ENCODE peak calls at places on chromosomes 2 and 18, in ten cellular contexts. One of them, this sample, is unnamed.

GRCh38 chr2:182912518-182912915 is 46.1 kb upstream of the FRZB start:
- DNase-seq in A549: no peak
- DNase-seq in prostate gland: no peak
- DNase-seq in neural progenitor cell: no peak
- DNase-seq in fibroblast of mammary gland: no peak
- DNase-seq in lower lobe of right lung: no peak
- DNase-seq in fibroblast of the aortic adventitia: no peak
- DNase-seq in astrocyte of the spinal cord: no peak
- DNase-seq in NB4: no peak
- DNase-seq in GM06990: no peak
- DNase-seq in this sample: no peak

GRCh38 chr18:79542213-79542612 is 137.4 kb upstream of the CTDP1 start:
- DNase-seq in fibroblast of mammary gland: no peak
- DNase-seq in lower lobe of right lung: no peak
- DNase-seq in A549: no peak
- DNase-seq in fibroblast of the aortic adventitia: no peak
- DNase-seq in NB4: no peak
- DNase-seq in prostate gland: no peak
- DNase-seq in astrocyte of the spinal cord: no peak
- DNase-seq in GM06990: no peak
- DNase-seq in neural progenitor cell: no peak
- DNase-seq in this sample: no peak

GRCh38 chr2:228938629-228939028 is 332.5 kb downstream of the PID1 start:
- DNase-seq in lower lobe of right lung: no peak
- DNase-seq in neural progenitor cell: no peak
- DNase-seq in astrocyte of the spinal cord: peak
- DNase-seq in fibroblast of mammary gland: peak
- DNase-seq in GM06990: no peak
- DNase-seq in A549: no peak
- DNase-seq in prostate gland: no peak
- DNase-seq in fibroblast of the aortic adventitia: peak
- DNase-seq in NB4: peak
- DNase-seq in this sample: peak

GRCh38 chr2:94966689-94967088 is 58.8 kb upstream of the MAL start:
- DNase-seq in astrocyte of the spinal cord: no peak
- DNase-seq in fibroblast of mammary gland: no peak
- DNase-seq in A549: no peak
- DNase-seq in neural progenitor cell: no peak
- DNase-seq in NB4: no peak
- DNase-seq in lower lobe of right lung: no peak
- DNase-seq in fibroblast of the aortic adventitia: no peak
- DNase-seq in prostate gland: no peak
- DNase-seq in GM06990: no peak
- DNase-seq in this sample: no peak

GRCh38 chr18:41906528-41907256 is 48.3 kb upstream of the PIK3C3 start:
- DNase-seq in neural progenitor cell: peak
- DNase-seq in NB4: peak
- DNase-seq in prostate gland: no peak
- DNase-seq in astrocyte of the spinal cord: peak
- DNase-seq in GM06990: peak
- DNase-seq in A549: peak
- DNase-seq in fibroblast of the aortic adventitia: peak
- DNase-seq in lower lobe of right lung: no peak
- DNase-seq in fibroblast of mammary gland: peak
- DNase-seq in this sample: peak

GRCh38 chr2:148410899-148411298 is 233.7 kb upstream of the EPC2 start:
- DNase-seq in neural progenitor cell: no peak
- DNase-seq in lower lobe of right lung: no peak
- DNase-seq in NB4: no peak
- DNase-seq in astrocyte of the spinal cord: no peak
- DNase-seq in fibroblast of the aortic adventitia: no peak
- DNase-seq in fibroblast of mammary gland: no peak
- DNase-seq in A549: no peak
- DNase-seq in GM06990: no peak
- DNase-seq in prostate gland: no peak
- DNase-seq in this sample: no peak

GRCh38 chr2:196131949-196132925 is 39.1 kb downstream of the STK17B start:
- DNase-seq in lower lobe of right lung: no peak
- DNase-seq in prostate gland: no peak
- DNase-seq in fibroblast of mammary gland: peak
- DNase-seq in astrocyte of the spinal cord: peak
- DNase-seq in A549: no peak
- DNase-seq in GM06990: peak
- DNase-seq in fibroblast of the aortic adventitia: no peak
- DNase-seq in NB4: peak
- DNase-seq in neural progenitor cell: peak
- DNase-seq in this sample: peak

GRCh38 chr2:59585657-59586056 is 967.8 kb downstream of the BCL11A start:
- DNase-seq in astrocyte of the spinal cord: no peak
- DNase-seq in fibroblast of the aortic adventitia: no peak
- DNase-seq in A549: no peak
- DNase-seq in fibroblast of mammary gland: no peak
- DNase-seq in NB4: no peak
- DNase-seq in prostate gland: no peak
- DNase-seq in neural progenitor cell: peak
- DNase-seq in lower lobe of right lung: no peak
- DNase-seq in GM06990: no peak
- DNase-seq in this sample: no peak

DNA sequence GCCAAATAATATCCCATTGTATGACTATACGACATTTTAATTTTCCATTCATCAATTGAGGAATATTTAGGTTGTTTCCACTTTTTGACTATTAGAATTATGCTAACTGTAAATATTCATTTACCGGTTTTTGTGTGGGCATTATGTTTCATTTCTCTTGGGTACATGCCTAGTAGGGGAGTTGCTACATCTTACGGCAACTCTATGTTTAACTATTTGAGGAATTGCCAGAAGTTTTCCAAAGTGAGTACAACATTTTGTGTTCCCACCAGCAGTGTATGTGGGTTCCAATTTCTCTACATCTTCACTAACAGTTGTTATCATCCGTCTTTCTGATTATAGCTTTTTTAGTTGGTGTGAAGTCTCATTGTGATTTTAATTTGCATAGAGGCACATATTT is 1.6 kb upstream of the KDSR start:
- DNase-seq in fibroblast of the aortic adventitia: peak
- DNase-seq in NB4: no peak
- DNase-seq in neural progenitor cell: no peak
- DNase-seq in prostate gland: no peak
- DNase-seq in GM06990: no peak
- DNase-seq in astrocyte of the spinal cord: no peak
- DNase-seq in A549: no peak
- DNase-seq in fibroblast of mammary gland: peak
- DNase-seq in lower lobe of right lung: no peak
- DNase-seq in this sample: peak
- H3K4me3 ChIP-seq in fibroblast of the aortic adventitia: no peak
- H3K4me3 ChIP-seq in NB4: peak
- H3K4me3 ChIP-seq in neural progenitor cell: peak
- H3K4me3 ChIP-seq in prostate gland: no peak
- H3K4me3 ChIP-seq in GM06990: no peak
- H3K4me3 ChIP-seq in astrocyte of the spinal cord: no peak
- H3K4me3 ChIP-seq in A549: peak
- H3K4me3 ChIP-seq in fibroblast of mammary gland: peak
- H3K4me3 ChIP-seq in lower lobe of right lung: peak
- H3K4me3 ChIP-seq in this sample: no peak

GRCh38 chr2:208642125-208642779 is 235.7 kb downstream of the PTH2R start:
- DNase-seq in lower lobe of right lung: no peak
- DNase-seq in fibroblast of mammary gland: no peak
- DNase-seq in A549: no peak
- DNase-seq in NB4: no peak
- DNase-seq in neural progenitor cell: no peak
- DNase-seq in GM06990: no peak
- DNase-seq in fibroblast of the aortic adventitia: no peak
- DNase-seq in astrocyte of the spinal cord: no peak
- DNase-seq in prostate gland: no peak
- DNase-seq in this sample: no peak

GRCh38 chr2:208645226-208645625 is 238.6 kb downstream of the PTH2R start:
- DNase-seq in GM06990: no peak
- DNase-seq in neural progenitor cell: no peak
- DNase-seq in A549: no peak
- DNase-seq in NB4: no peak
- DNase-seq in lower lobe of right lung: no peak
- DNase-seq in fibroblast of mammary gland: no peak
- DNase-seq in fibroblast of the aortic adventitia: no peak
- DNase-seq in astrocyte of the spinal cord: no peak
- DNase-seq in prostate gland: no peak
- DNase-seq in this sample: no peak

GRCh38 chr2:208648368-208648767 is 241.8 kb downstream of the PTH2R start:
- DNase-seq in prostate gland: no peak
- DNase-seq in neural progenitor cell: no peak
- DNase-seq in A549: no peak
- DNase-seq in lower lobe of right lung: no peak
- DNase-seq in astrocyte of the spinal cord: no peak
- DNase-seq in NB4: no peak
- DNase-seq in GM06990: no peak
- DNase-seq in fibroblast of the aortic adventitia: no peak
- DNase-seq in fibroblast of mammary gland: no peak
- DNase-seq in this sample: no peak

GRCh38 chr2:208638059-208638458 is 231.5 kb downstream of the PTH2R start:
- DNase-seq in neural progenitor cell: no peak
- DNase-seq in NB4: no peak
- DNase-seq in A549: peak
- DNase-seq in astrocyte of the spinal cord: no peak
- DNase-seq in GM06990: no peak
- DNase-seq in prostate gland: no peak
- DNase-seq in fibroblast of the aortic adventitia: no peak
- DNase-seq in fibroblast of mammary gland: no peak
- DNase-seq in lower lobe of right lung: no peak
- DNase-seq in this sample: no peak

GRCh38 chr2:208643145-208643544 is 236.6 kb downstream of the PTH2R start:
- DNase-seq in astrocyte of the spinal cord: no peak
- DNase-seq in GM06990: no peak
- DNase-seq in fibroblast of the aortic adventitia: no peak
- DNase-seq in NB4: no peak
- DNase-seq in neural progenitor cell: no peak
- DNase-seq in prostate gland: no peak
- DNase-seq in A549: no peak
- DNase-seq in fibroblast of mammary gland: no peak
- DNase-seq in lower lobe of right lung: no peak
- DNase-seq in this sample: no peak
- H3K4me3 ChIP-seq in astrocyte of the spinal cord: no peak
- H3K4me3 ChIP-seq in GM06990: no peak
- H3K4me3 ChIP-seq in fibroblast of the aortic adventitia: no peak
- H3K4me3 ChIP-seq in NB4: no peak
- H3K4me3 ChIP-seq in neural progenitor cell: no peak
- H3K4me3 ChIP-seq in prostate gland: no peak
- H3K4me3 ChIP-seq in A549: no peak
- H3K4me3 ChIP-seq in fibroblast of mammary gland: no peak
- H3K4me3 ChIP-seq in lower lobe of right lung: no peak
- H3K4me3 ChIP-seq in this sample: no peak

DNA sequence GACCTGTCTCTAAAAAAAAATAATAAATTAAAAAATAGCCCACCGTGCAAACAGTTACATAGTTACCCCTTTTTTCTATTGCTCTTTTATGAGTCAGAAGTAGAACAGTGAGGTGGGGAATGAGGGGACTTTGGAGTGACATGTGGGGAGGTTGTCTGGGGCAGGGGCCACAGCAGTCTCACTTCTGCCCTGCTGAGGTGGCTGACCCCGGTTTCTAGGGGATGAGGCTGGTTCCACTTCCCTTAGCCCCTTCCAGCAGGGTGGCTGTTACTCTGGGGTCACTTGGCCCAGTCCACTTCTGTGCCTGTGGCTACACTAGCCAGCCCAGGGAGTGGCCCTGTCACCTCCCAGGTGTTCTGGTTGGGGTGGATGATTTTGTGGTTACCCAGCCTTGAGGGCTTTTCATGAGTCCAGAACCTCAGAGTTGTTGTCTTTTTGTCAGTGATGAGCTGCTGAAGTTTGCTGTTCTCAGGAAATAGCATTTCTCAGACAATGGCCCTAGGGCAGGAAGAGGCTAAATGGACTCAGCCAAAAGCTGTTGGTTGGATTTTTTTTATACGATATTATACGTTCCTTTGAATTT is 28.0 kb upstream of the SCLY start:
- DNase-seq in neural progenitor cell: no peak
- DNase-seq in fibroblast of the aortic adventitia: no peak
- DNase-seq in GM06990: peak
- DNase-seq in astrocyte of the spinal cord: no peak
- DNase-seq in NB4: no peak
- DNase-seq in A549: no peak
- DNase-seq in prostate gland: no peak
- DNase-seq in fibroblast of mammary gland: no peak
- DNase-seq in lower lobe of right lung: no peak
- DNase-seq in this sample: no peak
- H3K4me3 ChIP-seq in neural progenitor cell: no peak
- H3K4me3 ChIP-seq in fibroblast of the aortic adventitia: no peak
- H3K4me3 ChIP-seq in GM06990: no peak
- H3K4me3 ChIP-seq in astrocyte of the spinal cord: no peak
- H3K4me3 ChIP-seq in NB4: no peak
- H3K4me3 ChIP-seq in A549: no peak
- H3K4me3 ChIP-seq in prostate gland: no peak
- H3K4me3 ChIP-seq in fibroblast of mammary gland: no peak
- H3K4me3 ChIP-seq in lower lobe of right lung: no peak
- H3K4me3 ChIP-seq in this sample: no peak

GRCh38 chr2:98773907-98774306 is 43.0 kb upstream of the MGAT4A start:
- DNase-seq in lower lobe of right lung: no peak
- DNase-seq in GM06990: no peak
- DNase-seq in NB4: no peak
- DNase-seq in neural progenitor cell: no peak
- DNase-seq in fibroblast of the aortic adventitia: no peak
- DNase-seq in astrocyte of the spinal cord: no peak
- DNase-seq in A549: no peak
- DNase-seq in prostate gland: no peak
- DNase-seq in fibroblast of mammary gland: no peak
- DNase-seq in this sample: no peak

GRCh38 chr2:98773169-98773568 is 42.2 kb upstream of the MGAT4A start:
- DNase-seq in GM06990: no peak
- DNase-seq in neural progenitor cell: no peak
- DNase-seq in astrocyte of the spinal cord: no peak
- DNase-seq in A549: no peak
- DNase-seq in prostate gland: no peak
- DNase-seq in lower lobe of right lung: no peak
- DNase-seq in NB4: no peak
- DNase-seq in fibroblast of the aortic adventitia: no peak
- DNase-seq in fibroblast of mammary gland: no peak
- DNase-seq in this sample: no peak

GRCh38 chr2:98777076-98777475 is 46.1 kb upstream of the MGAT4A start:
- DNase-seq in neural progenitor cell: no peak
- DNase-seq in NB4: no peak
- DNase-seq in prostate gland: no peak
- DNase-seq in lower lobe of right lung: no peak
- DNase-seq in astrocyte of the spinal cord: no peak
- DNase-seq in GM06990: no peak
- DNase-seq in fibroblast of the aortic adventitia: no peak
- DNase-seq in fibroblast of mammary gland: no peak
- DNase-seq in A549: no peak
- DNase-seq in this sample: no peak

GRCh38 chr2:98777710-98778109 is 46.8 kb upstream of the MGAT4A start:
- DNase-seq in neural progenitor cell: no peak
- DNase-seq in GM06990: no peak
- DNase-seq in NB4: no peak
- DNase-seq in fibroblast of mammary gland: no peak
- DNase-seq in astrocyte of the spinal cord: no peak
- DNase-seq in lower lobe of right lung: no peak
- DNase-seq in fibroblast of the aortic adventitia: no peak
- DNase-seq in prostate gland: no peak
- DNase-seq in A549: no peak
- DNase-seq in this sample: no peak

DNA sequence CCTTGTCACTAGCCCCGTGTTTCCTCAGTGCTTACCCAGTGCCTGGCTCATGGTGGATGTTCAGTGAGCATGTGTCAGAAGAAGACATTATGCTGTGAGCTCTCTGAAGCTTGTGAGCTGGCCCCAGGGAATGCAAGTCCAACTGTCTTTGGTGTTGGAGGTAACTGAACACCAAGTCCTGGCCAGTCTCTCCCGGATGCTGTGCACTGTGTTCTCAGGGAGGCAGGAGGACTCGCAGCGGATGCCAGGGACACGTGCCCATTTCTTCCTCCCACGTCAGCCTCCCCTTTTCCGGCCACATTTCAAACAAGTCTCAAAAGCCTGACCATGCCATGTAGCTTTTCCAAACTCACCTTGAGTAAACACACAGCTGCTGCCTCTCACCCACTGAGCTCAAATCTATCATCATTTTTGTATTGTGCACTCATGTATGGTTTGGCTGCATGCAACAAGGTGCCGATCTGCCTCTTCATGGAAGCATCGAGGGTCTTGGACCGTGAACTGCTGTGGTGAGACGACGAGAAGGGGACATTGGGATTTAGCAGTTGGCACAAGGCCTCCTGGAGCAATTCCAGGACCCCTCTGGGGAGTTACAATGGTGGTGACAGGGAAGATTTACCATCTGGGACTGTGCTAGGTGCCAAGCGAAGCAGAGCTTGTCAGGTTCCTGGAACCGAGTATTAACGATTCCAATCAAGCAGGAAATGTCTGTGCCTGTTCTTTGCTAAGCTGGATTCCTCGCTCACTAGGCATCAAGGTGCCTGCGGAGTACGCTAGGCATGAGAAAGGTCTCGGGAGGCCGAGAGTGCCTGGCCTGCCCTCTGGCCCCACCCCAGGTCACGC is 44.4 kb upstream of the MGAT4A start:
- DNase-seq in GM06990: no peak
- DNase-seq in prostate gland: peak
- DNase-seq in neural progenitor cell: no peak
- DNase-seq in fibroblast of mammary gland: no peak
- DNase-seq in A549: no peak
- DNase-seq in astrocyte of the spinal cord: peak
- DNase-seq in lower lobe of right lung: no peak
- DNase-seq in fibroblast of the aortic adventitia: no peak
- DNase-seq in NB4: no peak
- DNase-seq in this sample: no peak
- H3K4me3 ChIP-seq in GM06990: no peak
- H3K4me3 ChIP-seq in prostate gland: peak
- H3K4me3 ChIP-seq in neural progenitor cell: no peak
- H3K4me3 ChIP-seq in fibroblast of mammary gland: no peak
- H3K4me3 ChIP-seq in A549: no peak
- H3K4me3 ChIP-seq in astrocyte of the spinal cord: no peak
- H3K4me3 ChIP-seq in lower lobe of right lung: no peak
- H3K4me3 ChIP-seq in fibroblast of the aortic adventitia: no peak
- H3K4me3 ChIP-seq in NB4: no peak
- H3K4me3 ChIP-seq in this sample: no peak

This sample was measured in choroid plexus epithelial cell.